ENCODE peak calls at places on chromosomes 12 and 14, in nine cellular contexts. One of them, this sample, is unnamed.
A peak's percentile ranks its signal among the peaks of the same experiment; 100 is the strongest.

GRCh38 chr12:89947437-89948265 is 239.0 kb upstream of the ATP2B1 start:
- DNase-seq in endothelial cell: no peak
- DNase-seq in B cell: no peak
- DNase-seq in fibroblast of the aortic adventitia: peak; percentile 94
- DNase-seq in cardiac muscle cell: peak; percentile 90
- DNase-seq in heart left ventricle: no peak
- DNase-seq in keratinocyte: no peak
- DNase-seq in dorsolateral prefrontal cortex: no peak
- DNase-seq in tibial artery: no peak
- DNase-seq in this sample: no peak

GRCh38 chr14:30085943-30086342 is 158.3 kb upstream of the PRKD1 start:
- DNase-seq in tibial artery: no peak
- DNase-seq in endothelial cell: no peak
- DNase-seq in cardiac muscle cell: no peak
- DNase-seq in B cell: no peak
- DNase-seq in fibroblast of the aortic adventitia: no peak
- DNase-seq in keratinocyte: no peak
- DNase-seq in heart left ventricle: peak; percentile 61
- DNase-seq in dorsolateral prefrontal cortex: no peak
- DNase-seq in this sample: no peak

GRCh38 chr12:111411187-111411764 is 5.6 kb downstream of the SH2B3 start:
- DNase-seq in keratinocyte: no peak
- DNase-seq in cardiac muscle cell: no peak
- DNase-seq in heart left ventricle: no peak
- DNase-seq in endothelial cell: no peak
- DNase-seq in fibroblast of the aortic adventitia: no peak
- DNase-seq in B cell: no peak
- DNase-seq in tibial artery: no peak
- DNase-seq in dorsolateral prefrontal cortex: no peak
- DNase-seq in this sample: no peak

GRCh38 chr12:45655186-45655585 is 74.3 kb upstream of the ARID2 start:
- DNase-seq in endothelial cell: no peak
- DNase-seq in B cell: peak; percentile 31
- DNase-seq in dorsolateral prefrontal cortex: no peak
- DNase-seq in cardiac muscle cell: peak; percentile 26
- DNase-seq in tibial artery: no peak
- DNase-seq in heart left ventricle: no peak
- DNase-seq in fibroblast of the aortic adventitia: no peak
- DNase-seq in keratinocyte: no peak
- DNase-seq in this sample: no peak

GRCh38 chr12:45121224-45121623 is 70.3 kb upstream of the DBX2 start:
- DNase-seq in tibial artery: no peak
- DNase-seq in endothelial cell: no peak
- DNase-seq in heart left ventricle: no peak
- DNase-seq in cardiac muscle cell: no peak
- DNase-seq in B cell: no peak
- DNase-seq in fibroblast of the aortic adventitia: no peak
- DNase-seq in keratinocyte: no peak
- DNase-seq in dorsolateral prefrontal cortex: no peak
- DNase-seq in this sample: no peak

GRCh38 chr14:50260511-50260910 is 29.1 kb upstream of the SOS2 start:
- DNase-seq in dorsolateral prefrontal cortex: no peak
- DNase-seq in B cell: peak; percentile 47
- DNase-seq in endothelial cell: peak; percentile 16
- DNase-seq in tibial artery: no peak
- DNase-seq in heart left ventricle: no peak
- DNase-seq in keratinocyte: no peak
- DNase-seq in fibroblast of the aortic adventitia: peak; percentile 65
- DNase-seq in cardiac muscle cell: peak; percentile 68
- DNase-seq in this sample: no peak

GRCh38 chr14:54121461-54121860 is 164.8 kb upstream of the BMP4 start:
- DNase-seq in B cell: no peak
- DNase-seq in fibroblast of the aortic adventitia: peak; percentile 53
- DNase-seq in tibial artery: no peak
- DNase-seq in heart left ventricle: no peak
- DNase-seq in endothelial cell: no peak
- DNase-seq in cardiac muscle cell: peak; percentile 18
- DNase-seq in dorsolateral prefrontal cortex: no peak
- DNase-seq in keratinocyte: no peak
- DNase-seq in this sample: no peak

GRCh38 chr12:128813883-128814282 is 9.9 kb downstream of the SLC15A4 start:
- DNase-seq in endothelial cell: no peak
- DNase-seq in cardiac muscle cell: no peak
- DNase-seq in dorsolateral prefrontal cortex: no peak
- DNase-seq in B cell: no peak
- DNase-seq in fibroblast of the aortic adventitia: peak; percentile 72
- DNase-seq in heart left ventricle: no peak
- DNase-seq in tibial artery: no peak
- DNase-seq in keratinocyte: no peak
- DNase-seq in this sample: no peak

GRCh38 chr12:98465505-98465904 is 49.9 kb upstream of the TMPO start:
- DNase-seq in heart left ventricle: no peak
- DNase-seq in fibroblast of the aortic adventitia: no peak
- DNase-seq in B cell: no peak
- DNase-seq in tibial artery: no peak
- DNase-seq in keratinocyte: no peak
- DNase-seq in dorsolateral prefrontal cortex: no peak
- DNase-seq in endothelial cell: no peak
- DNase-seq in cardiac muscle cell: no peak
- DNase-seq in this sample: no peak

GRCh38 chr12:32419520-32419960 is 20.2 kb downstream of the FGD4 start:
- DNase-seq in fibroblast of the aortic adventitia: peak; percentile 18
- DNase-seq in keratinocyte: no peak
- DNase-seq in tibial artery: no peak
- DNase-seq in endothelial cell: no peak
- DNase-seq in dorsolateral prefrontal cortex: no peak
- DNase-seq in B cell: no peak
- DNase-seq in cardiac muscle cell: peak; percentile 74
- DNase-seq in heart left ventricle: no peak
- DNase-seq in this sample: no peak

GRCh38 chr12:89552376-89552775 is 26.5 kb upstream of the POC1B start:
- DNase-seq in cardiac muscle cell: no peak
- DNase-seq in heart left ventricle: no peak
- DNase-seq in endothelial cell: no peak
- DNase-seq in dorsolateral prefrontal cortex: no peak
- DNase-seq in keratinocyte: no peak
- DNase-seq in fibroblast of the aortic adventitia: no peak
- DNase-seq in tibial artery: no peak
- DNase-seq in B cell: no peak
- DNase-seq in this sample: no peak

GRCh38 chr12:71810905-71811304 is 28.7 kb upstream of the TBC1D15 start:
- DNase-seq in tibial artery: no peak
- DNase-seq in B cell: no peak
- DNase-seq in cardiac muscle cell: no peak
- DNase-seq in heart left ventricle: no peak
- DNase-seq in keratinocyte: no peak
- DNase-seq in dorsolateral prefrontal cortex: no peak
- DNase-seq in endothelial cell: no peak
- DNase-seq in fibroblast of the aortic adventitia: peak; percentile 36
- DNase-seq in this sample: no peak

GRCh38 chr12:75747572-75747995 is 236.2 kb upstream of the KRR1 start:
- DNase-seq in dorsolateral prefrontal cortex: no peak
- DNase-seq in cardiac muscle cell: peak; percentile 58
- DNase-seq in tibial artery: no peak
- DNase-seq in heart left ventricle: no peak
- DNase-seq in fibroblast of the aortic adventitia: peak; percentile 83
- DNase-seq in B cell: no peak
- DNase-seq in keratinocyte: no peak
- DNase-seq in endothelial cell: no peak
- DNase-seq in this sample: no peak

GRCh38 chr14:54730156-54730961 is 163.4 kb downstream of the SAMD4A start:
- DNase-seq in heart left ventricle: no peak
- DNase-seq in dorsolateral prefrontal cortex: no peak
- DNase-seq in endothelial cell: no peak
- DNase-seq in cardiac muscle cell: peak; percentile 58
- DNase-seq in fibroblast of the aortic adventitia: peak; percentile 71
- DNase-seq in keratinocyte: no peak
- DNase-seq in B cell: peak; percentile 65
- DNase-seq in tibial artery: no peak
- DNase-seq in this sample: no peak

GRCh38 chr14:91273273-91273884 is 28.9 kb upstream of the GPR68 start:
- DNase-seq in B cell: no peak
- DNase-seq in keratinocyte: no peak
- DNase-seq in tibial artery: no peak
- DNase-seq in cardiac muscle cell: no peak
- DNase-seq in endothelial cell: no peak
- DNase-seq in heart left ventricle: peak; percentile 60
- DNase-seq in dorsolateral prefrontal cortex: no peak
- DNase-seq in fibroblast of the aortic adventitia: no peak
- DNase-seq in this sample: no peak

GRCh38 chr14:91271639-91272038 is 27.1 kb upstream of the GPR68 start:
- DNase-seq in endothelial cell: no peak
- DNase-seq in tibial artery: no peak
- DNase-seq in dorsolateral prefrontal cortex: no peak
- DNase-seq in cardiac muscle cell: no peak
- DNase-seq in keratinocyte: no peak
- DNase-seq in fibroblast of the aortic adventitia: no peak
- DNase-seq in heart left ventricle: no peak
- DNase-seq in B cell: no peak
- DNase-seq in this sample: no peak

GRCh38 chr14:91270619-91271018 is 26.1 kb upstream of the GPR68 start:
- DNase-seq in keratinocyte: no peak
- DNase-seq in endothelial cell: no peak
- DNase-seq in dorsolateral prefrontal cortex: no peak
- DNase-seq in cardiac muscle cell: no peak
- DNase-seq in tibial artery: no peak
- DNase-seq in heart left ventricle: peak; percentile 30
- DNase-seq in B cell: no peak
- DNase-seq in fibroblast of the aortic adventitia: no peak
- DNase-seq in this sample: no peak

GRCh38 chr14:91273885-91274273 is 29.4 kb upstream of the GPR68 start:
- DNase-seq in fibroblast of the aortic adventitia: no peak
- DNase-seq in heart left ventricle: peak; percentile 48
- DNase-seq in keratinocyte: no peak
- DNase-seq in B cell: no peak
- DNase-seq in dorsolateral prefrontal cortex: no peak
- DNase-seq in endothelial cell: no peak
- DNase-seq in tibial artery: no peak
- DNase-seq in cardiac muscle cell: no peak
- DNase-seq in this sample: no peak

GRCh38 chr14:91272341-91273272 is 28.1 kb upstream of the GPR68 start:
- DNase-seq in heart left ventricle: peak; percentile 48
- DNase-seq in endothelial cell: no peak
- DNase-seq in fibroblast of the aortic adventitia: no peak
- DNase-seq in dorsolateral prefrontal cortex: no peak
- DNase-seq in keratinocyte: no peak
- DNase-seq in B cell: no peak
- DNase-seq in tibial artery: no peak
- DNase-seq in cardiac muscle cell: no peak
- DNase-seq in this sample: no peak
- TF ChIP-seq CTCF in heart left ventricle: no peak
- TF ChIP-seq CTCF in endothelial cell: no peak
- TF ChIP-seq CTCF in fibroblast of the aortic adventitia: no peak
- TF ChIP-seq CTCF in dorsolateral prefrontal cortex: no peak
- TF ChIP-seq CTCF in keratinocyte: no peak
- TF ChIP-seq CTCF in B cell: no peak
- TF ChIP-seq CTCF in tibial artery: no peak
- TF ChIP-seq CTCF in cardiac muscle cell: no peak
- TF ChIP-seq CTCF in this sample: no peak

DNA sequence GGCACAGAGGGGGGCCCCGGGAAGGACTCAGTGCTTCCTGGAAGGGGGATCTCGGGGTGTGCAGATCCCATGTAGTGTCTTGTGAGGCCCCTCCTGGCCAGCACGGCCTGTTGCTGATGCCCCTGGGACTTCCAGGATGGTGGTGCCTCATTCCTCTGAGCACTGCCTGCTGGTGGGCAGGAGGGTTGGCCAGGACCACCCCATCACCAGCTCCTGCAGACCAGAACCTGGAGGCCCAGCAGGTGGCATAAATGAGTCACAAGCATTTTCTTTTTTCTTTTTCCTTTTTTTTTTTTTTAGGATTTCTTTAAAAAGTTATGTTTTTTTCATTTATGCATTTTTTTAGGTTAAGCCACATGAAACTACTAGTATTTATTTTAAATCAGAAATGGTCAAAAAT is 8.0 kb downstream of the MMP17 start:
- DNase-seq in tibial artery: no peak
- DNase-seq in cardiac muscle cell: peak; percentile 33
- DNase-seq in keratinocyte: no peak
- DNase-seq in fibroblast of the aortic adventitia: peak; percentile 40
- DNase-seq in endothelial cell: no peak
- DNase-seq in B cell: no peak
- DNase-seq in dorsolateral prefrontal cortex: no peak
- DNase-seq in heart left ventricle: no peak
- DNase-seq in this sample: no peak
- TF ChIP-seq CTCF in tibial artery: no peak
- TF ChIP-seq CTCF in cardiac muscle cell: peak; percentile 49
- TF ChIP-seq CTCF in keratinocyte: peak; percentile 29
- TF ChIP-seq CTCF in fibroblast of the aortic adventitia: peak; percentile 48
- TF ChIP-seq CTCF in endothelial cell: no peak
- TF ChIP-seq CTCF in B cell: no peak
- TF ChIP-seq CTCF in dorsolateral prefrontal cortex: peak; percentile 49
- TF ChIP-seq CTCF in heart left ventricle: peak; percentile 42
- TF ChIP-seq CTCF in this sample: no peak

DNA sequence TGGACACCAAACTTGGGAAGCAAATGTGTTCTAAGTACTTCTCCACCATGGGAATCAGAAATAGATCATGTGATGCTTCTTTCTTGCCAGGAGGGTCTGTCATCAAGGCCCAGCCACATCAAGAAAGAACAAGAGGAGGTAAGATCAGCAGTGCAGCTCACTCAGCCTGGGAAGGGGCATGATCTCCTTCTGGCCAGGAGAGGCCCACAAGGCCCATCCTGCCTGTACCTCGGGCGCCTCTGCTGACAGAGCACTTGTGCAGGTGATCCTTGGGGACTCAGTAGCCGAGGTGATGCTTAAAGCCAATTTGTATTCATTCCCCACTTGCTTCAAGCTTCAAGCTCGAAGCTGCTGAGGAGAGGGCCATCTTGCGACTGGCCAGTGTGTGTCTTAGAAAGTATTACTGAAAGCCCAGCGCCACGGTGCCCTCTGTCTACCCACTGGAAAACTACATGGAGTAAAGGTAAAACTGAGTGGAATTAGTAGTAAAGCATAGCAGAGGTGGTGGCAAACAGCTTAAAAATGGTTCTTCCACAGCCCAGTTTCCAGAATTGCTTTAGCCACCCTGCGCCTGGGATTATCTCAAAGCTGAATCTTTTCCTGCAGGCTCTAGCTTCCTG is 26.2 kb downstream of the RTRAF start:
- DNase-seq in cardiac muscle cell: peak; percentile 53
- DNase-seq in heart left ventricle: no peak
- DNase-seq in fibroblast of the aortic adventitia: no peak
- DNase-seq in keratinocyte: no peak
- DNase-seq in B cell: no peak
- DNase-seq in endothelial cell: peak; percentile 54
- DNase-seq in tibial artery: no peak
- DNase-seq in dorsolateral prefrontal cortex: peak; percentile 75
- DNase-seq in this sample: no peak
- TF ChIP-seq CTCF in cardiac muscle cell: peak; percentile 57
- TF ChIP-seq CTCF in heart left ventricle: peak; percentile 50
- TF ChIP-seq CTCF in fibroblast of the aortic adventitia: peak; percentile 48
- TF ChIP-seq CTCF in keratinocyte: peak; percentile 55
- TF ChIP-seq CTCF in B cell: no peak
- TF ChIP-seq CTCF in endothelial cell: peak; percentile 14
- TF ChIP-seq CTCF in tibial artery: peak; percentile 17
- TF ChIP-seq CTCF in dorsolateral prefrontal cortex: peak; percentile 80
- TF ChIP-seq CTCF in this sample: no peak

DNA sequence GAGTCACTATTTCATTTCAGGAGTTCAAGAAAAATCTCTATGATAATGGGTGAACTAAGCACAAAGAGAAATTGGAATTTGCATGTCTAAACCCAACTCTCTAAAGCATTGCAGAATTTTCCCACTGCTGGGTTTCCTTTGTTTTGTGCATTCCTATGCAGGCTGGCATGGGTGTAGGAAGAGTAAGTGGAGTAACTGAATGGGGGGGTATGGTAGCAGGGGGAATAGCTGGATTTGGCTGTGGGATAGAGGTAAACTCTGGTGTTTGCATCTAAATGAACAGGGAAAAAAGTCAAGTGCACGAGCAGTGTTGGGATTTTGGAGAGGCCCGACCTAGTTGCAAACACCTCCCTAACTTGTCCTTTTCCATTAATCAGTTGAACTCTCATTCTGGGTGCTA is 159.1 kb downstream of the ANO4 start:
- DNase-seq in heart left ventricle: no peak
- DNase-seq in cardiac muscle cell: no peak
- DNase-seq in fibroblast of the aortic adventitia: no peak
- DNase-seq in dorsolateral prefrontal cortex: no peak
- DNase-seq in B cell: no peak
- DNase-seq in keratinocyte: no peak
- DNase-seq in tibial artery: no peak
- DNase-seq in endothelial cell: no peak
- DNase-seq in this sample: no peak
- TF ChIP-seq CTCF in heart left ventricle: no peak
- TF ChIP-seq CTCF in cardiac muscle cell: no peak
- TF ChIP-seq CTCF in fibroblast of the aortic adventitia: no peak
- TF ChIP-seq CTCF in dorsolateral prefrontal cortex: no peak
- TF ChIP-seq CTCF in B cell: no peak
- TF ChIP-seq CTCF in keratinocyte: no peak
- TF ChIP-seq CTCF in tibial artery: no peak
- TF ChIP-seq CTCF in endothelial cell: no peak
- TF ChIP-seq CTCF in this sample: no peak